ENCODE peak calls at places on chromosomes 11 and 22, in ten cellular contexts. I is NCI-H1930; F is activated CD4-positive, alpha-beta T cell treated with anti-CD3 and anti-CD28 coated beads, Interleukin-2, amount 50 U/mL, for 48 hours; J is NCI-H510A; U is T-cell; L is fibroblast of the aortic adventitia; X is SW480; P is NCI-H1417; Y is LoVo; E is DMS153. C is an unnamed sample.

GRCh38 chr11:104164028-104164520 is at the start of gene PDGFD:
- DNase-seq in E (no peak), U (peak; percentile 28), L (peak; percentile 78), X (no peak), P (no peak), Y (no peak), J (peak; percentile 79), F (peak; percentile 5), I (peak; percentile 49), C (no peak)

GRCh38 chr11:104041792-104042191 is 5.4 kb downstream of the DDI1 start:
- DNase-seq in P (no peak), U (no peak), J (no peak), E (no peak), I (no peak), F (no peak), Y (no peak), X (no peak), L (no peak), C (no peak)

GRCh38 chr22:19359554-19360299 is 68.2 kb upstream of the CLTCL1 start:
- DNase-seq in X (no peak), P (no peak), U (no peak), L (no peak), Y (no peak), J (no peak), F (no peak), I (no peak), E (no peak), C (no peak)

GRCh38 chr11:44770401-44770800 is 43.6 kb downstream of the TSPAN18 start:
- DNase-seq in U (no peak), I (no peak), J (no peak), F (no peak), E (no peak), L (no peak), P (no peak), Y (no peak), X (no peak), C (no peak)

GRCh38 chr22:47839586-47840245 is 1077.3 kb downstream of the TBC1D22A start:
- DNase-seq in U (no peak), Y (no peak), I (no peak), J (no peak), F (no peak), E (no peak), L (no peak), P (no peak), X (no peak), C (no peak)

GRCh38 chr22:27401321-27401720 is 400.2 kb downstream of the MN1 start:
- DNase-seq in J (no peak), P (no peak), Y (no peak), L (peak; percentile 63), E (no peak), X (no peak), F (no peak), I (no peak), U (no peak), C (no peak)

GRCh38 chr11:69101100-69101791 is 52.5 kb downstream of the TPCN2 start:
- DNase-seq in X (peak; percentile 76), I (peak; percentile 13), L (peak; percentile 75), J (peak; percentile 93), P (peak; percentile 34), U (peak; percentile 63), E (peak; percentile 90), Y (peak; percentile 71), F (peak; percentile 76), C (peak; percentile 80)

GRCh38 chr11:92628401-92629292 is 340.8 kb upstream of the MTNR1B start:
- DNase-seq in F (no peak), Y (no peak), P (peak; percentile 51), I (peak; percentile 93), U (no peak), X (no peak), L (no peak), J (no peak), E (peak; percentile 82), C (no peak)

GRCh38 chr11:32259641-32260081 is 168.8 kb downstream of the RCN1 start:
- DNase-seq in Y (no peak), X (no peak), I (no peak), E (no peak), P (peak; percentile 22), U (no peak), L (peak; percentile 75), F (no peak), J (no peak), C (peak; percentile 13)

GRCh38 chr11:64867748-64868462 is 10.5 kb downstream of the EHD1 start:
- DNase-seq in L (no peak), P (no peak), X (peak; percentile 75), E (no peak), F (no peak), U (no peak), I (no peak), Y (no peak), J (no peak), C (no peak)

GRCh38 chr11:22976146-22976545 is 115.9 kb upstream of the CCDC179 start:
- DNase-seq in P (no peak), I (no peak), X (peak; percentile 19), U (no peak), Y (no peak), E (no peak), L (no peak), F (no peak), J (no peak), C (no peak)

GRCh38 chr22:32823024-32823730 is 21.7 kb downstream of the TIMP3 start:
- DNase-seq in I (no peak), X (peak; percentile 55), P (peak; percentile 4), Y (peak; percentile 34), F (peak; percentile 7), E (no peak), L (peak; percentile 59), J (peak; percentile 9), U (no peak), C (peak; percentile 43)

GRCh38 chr11:21465920-21466319 is 727.0 kb upstream of the ANO5 start:
- DNase-seq in P (no peak), F (no peak), X (no peak), J (no peak), Y (no peak), L (no peak), I (no peak), U (no peak), E (no peak), C (no peak)

GRCh38 chr11:125923012-125923579 is 18.8 kb downstream of the DDX25 start:
- DNase-seq in X (peak; percentile 75), L (peak; percentile 84), F (peak; percentile 46), U (no peak), Y (peak; percentile 77), J (peak; percentile 14), P (peak; percentile 79), I (peak; percentile 43), E (peak; percentile 35), C (peak; percentile 71)

GRCh38 chr11:83666149-83666548 is 380.0 kb upstream of the CCDC90B start:
- DNase-seq in Y (no peak), L (no peak), U (no peak), E (no peak), X (no peak), J (no peak), I (no peak), F (no peak), P (no peak), C (no peak)

GRCh38 chr22:32217465-32217864 is 12.6 kb upstream of the RFPL2 start:
- DNase-seq in U (no peak), I (no peak), L (no peak), J (no peak), X (no peak), Y (no peak), F (no peak), E (no peak), P (no peak), C (no peak)

GRCh38 chr11:16959528-16960100 is 54.6 kb downstream of the PLEKHA7 start:
- DNase-seq in P (no peak), U (no peak), Y (no peak), X (no peak), F (no peak), L (no peak), E (peak; percentile 56), J (no peak), I (no peak), C (no peak)

GRCh38 chr11:67320011-67320410 is 16.7 kb downstream of the SSH3 start:
- DNase-seq in J (no peak), U (no peak), Y (no peak), E (no peak), X (no peak), P (no peak), L (no peak), I (no peak), F (no peak), C (no peak)

GRCh38 chr11:74739546-74740270 is 8.5 kb upstream of the CHRDL2 start:
- DNase-seq in L (peak; percentile 75), P (peak; percentile 52), X (peak; percentile 68), U (peak; percentile 19), Y (peak; percentile 73), E (no peak), J (no peak), F (no peak), I (peak; percentile 25), C (peak; percentile 80)

GRCh38 chr11:94521684-94522083 is 9.4 kb downstream of the C11orf97 start:
- DNase-seq in P (no peak), I (no peak), X (peak; percentile 55), L (peak; percentile 48), E (no peak), J (no peak), Y (no peak), F (no peak), U (no peak), C (peak; percentile 20)

GRCh38 chr11:14642873-14643696 is 519 bp upstream of the PDE3B start:
- DNase-seq in F (no peak), X (no peak), U (no peak), J (no peak), Y (no peak), E (no peak), I (no peak), P (peak; percentile 36), L (no peak), C (peak; percentile 89)

GRCh38 chr11:85977751-85978160 is 91.1 kb downstream of the PICALM start:
- DNase-seq in P (no peak), L (peak; percentile 44), Y (no peak), F (no peak), I (no peak), X (no peak), U (no peak), E (no peak), J (no peak), C (no peak)

GRCh38 chr11:67490727-67491065 is 7.9 kb downstream of the AIP start:
- DNase-seq in Y (no peak), J (no peak), X (no peak), P (no peak), L (no peak), F (no peak), I (no peak), U (no peak), E (no peak), C (no peak)

GRCh38 chr22:46025225-46025972 is 48.4 kb upstream of the WNT7B start:
- DNase-seq in I (no peak), X (no peak), U (no peak), P (no peak), F (no peak), E (no peak), L (no peak), Y (no peak), J (no peak), C (no peak)

GRCh38 chr11:118005224-118006152 is 19.3 kb downstream of the IL10RA start:
- DNase-seq in F (no peak), I (no peak), U (no peak), L (no peak), E (no peak), X (no peak), Y (no peak), P (no peak), J (no peak), C (peak; percentile 80)